ENCODE peak calls at places on chromosomes 13 and 19, in four cellular contexts. C is dorsolateral prefrontal cortex, Q is neural crest cell, K is fibroblast of lung. L is an unnamed sample.

GRCh38 chr19:37983153-37983552 is 76.1 kb downstream of the SIPA1L3 start:
- DNase-seq in Q (no peak), K (no peak), C (no peak), L (no peak)

GRCh38 chr13:29547135-29547534 is 48.4 kb downstream of the SLC7A1 start:
- DNase-seq in Q (no peak), K (peak; percentile 58), C (no peak), L (no peak)

GRCh38 chr19:31675187-31675913 is 326.1 kb upstream of the TSHZ3 start:
- DNase-seq in Q (no peak), C (no peak), K (peak; percentile 94), L (no peak)

GRCh38 chr13:108575430-108575829 is 54.0 kb upstream of the MYO16 start:
- DNase-seq in C (no peak), K (no peak), Q (no peak), L (no peak)

GRCh38 chr13:45167611-45168554 is 33.0 kb downstream of the KCTD4 start:
- DNase-seq in C (no peak), Q (no peak), K (peak; percentile 33), L (no peak)

GRCh38 chr19:47232422-47233211 is 1.6 kb upstream of the BBC3 start:
- DNase-seq in K (peak; percentile 79), C (no peak), Q (no peak), L (no peak)

GRCh38 chr13:113927661-113928581 is 46.0 kb downstream of the C13orf46 start:
- DNase-seq in Q (no peak), K (peak; percentile 90), C (peak; percentile 33), L (peak; percentile 45)

GRCh38 chr13:76991432-76991795 is 467 bp upstream of the CLN5 start:
- DNase-seq in K (peak; percentile 8), Q (no peak), C (no peak), L (no peak)

GRCh38 chr19:8244442-8244841 is 35.3 kb downstream of the CERS4 start:
- DNase-seq in C (no peak), K (no peak), Q (no peak), L (no peak)

GRCh38 chr13:88450515-88450914 is 779.3 kb downstream of the SLITRK5 start:
- DNase-seq in Q (no peak), K (no peak), C (no peak), L (no peak)

GRCh38 chr19:12137541-12137940 is 2.6 kb downstream of the ZNF20 start:
- DNase-seq in K (no peak), C (no peak), Q (no peak), L (no peak)

GRCh38 chr19:13842294-13843103 is 34.4 kb upstream of the NANOS3 start:
- DNase-seq in K (peak; percentile 66), C (no peak), Q (no peak), L (no peak)

GRCh38 chr19:3781603-3782002 is 4.6 kb downstream of the MATK start:
- DNase-seq in C (no peak), K (no peak), Q (no peak), L (no peak)

GRCh38 chr19:16714702-16715294 is 4.8 kb upstream of the NWD1 start:
- DNase-seq in K (peak; percentile 16), Q (peak; percentile 66), C (peak; percentile 58), L (no peak)

GRCh38 chr13:24727731-24728601 is 36.0 kb upstream of the RNF17 start:
- DNase-seq in C (no peak), K (peak; percentile 74), Q (peak; percentile 54), L (no peak)

GRCh38 chr19:35872180-35872579 is 3.8 kb downstream of the APLP1 start:
- DNase-seq in Q (no peak), K (no peak), C (no peak), L (no peak)

DNA sequence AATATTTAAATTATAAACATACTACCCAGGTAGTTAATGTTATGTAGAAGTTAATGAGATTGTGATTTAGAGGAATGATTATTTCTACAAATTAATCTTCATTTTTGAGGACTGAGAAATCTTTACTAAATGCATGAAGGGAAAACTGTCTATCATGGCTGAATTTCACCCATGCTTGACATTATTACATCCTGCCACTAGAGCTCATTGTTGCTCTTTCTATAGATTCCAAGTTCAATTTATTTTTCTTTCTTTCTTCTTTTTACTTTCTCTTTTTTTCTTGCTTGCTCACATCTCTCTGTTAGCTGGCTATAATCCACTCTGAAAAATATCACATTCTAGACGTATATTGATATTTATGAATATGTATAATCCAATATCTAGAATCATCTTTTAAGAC is 505.0 kb upstream of the KLHL1 start:
- DNase-seq in Q (no peak), K (no peak), C (no peak), L (no peak)
- TF ChIP-seq CTCF in Q (peak; percentile 69), K (peak; percentile 50), C (peak; percentile 29), L (peak; percentile 27)

GRCh38 chr13:48078251-48078656 is 16.6 kb downstream of the MED4 start:
- DNase-seq in Q (no peak), C (no peak), K (peak; percentile 3), L (no peak)
- TF ChIP-seq CTCF in Q (no peak), C (no peak), K (no peak), L (no peak)

DNA sequence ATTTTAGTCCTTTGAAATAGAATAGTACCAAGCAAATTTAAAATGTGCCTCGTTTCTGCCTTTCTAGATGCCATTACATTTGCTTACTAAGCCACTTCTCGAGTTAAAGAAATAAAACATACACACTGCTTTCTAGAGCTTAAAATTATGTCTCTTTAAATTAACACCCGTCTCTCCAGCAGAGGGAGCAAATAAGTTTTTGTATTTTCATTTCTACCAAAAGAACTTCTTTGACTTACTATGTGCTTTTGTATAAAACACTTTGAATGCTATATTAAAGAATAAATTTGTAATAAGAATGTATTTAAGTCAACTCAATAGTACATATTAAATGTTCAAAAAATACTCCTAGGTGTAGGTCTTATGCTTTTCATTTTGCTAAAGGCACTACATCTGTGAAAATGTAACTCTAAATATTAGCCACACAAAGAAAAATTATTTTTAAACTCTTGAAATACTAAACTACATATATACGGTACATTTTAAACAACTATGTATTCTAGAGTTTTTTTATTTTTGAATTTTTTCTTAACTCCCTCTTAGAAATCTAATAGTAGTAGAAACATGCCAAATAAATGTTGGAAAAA is 269.3 kb upstream of the MIR17HG start:
- DNase-seq in C (no peak), Q (no peak), K (peak; percentile 4), L (no peak)
- TF ChIP-seq CTCF in C (peak; percentile 34), Q (peak; percentile 70), K (peak; percentile 41), L (peak; percentile 62)

GRCh38 chr19:18488838-18489626 is 32.8 kb downstream of the ELL start:
- DNase-seq in K (no peak), C (no peak), Q (peak; percentile 53), L (peak; percentile 61)
- TF ChIP-seq CTCF in K (peak; percentile 27), C (peak; percentile 20), Q (peak; percentile 54), L (no peak)

GRCh38 chr19:34662919-34663318 is 14.0 kb downstream of the SCGB2B2 start:
- DNase-seq in C (no peak), K (no peak), Q (no peak), L (no peak)
- TF ChIP-seq CTCF in C (peak; percentile 37), K (peak; percentile 13), Q (peak; percentile 54), L (no peak)

GRCh38 chr19:5667751-5668271 is 12.5 kb downstream of the MICOS13 start:
- DNase-seq in Q (no peak), K (no peak), C (no peak), L (no peak)

GRCh38 chr19:5666921-5667610 is 13.2 kb downstream of the MICOS13 start:
- DNase-seq in C (no peak), K (no peak), Q (no peak), L (no peak)

GRCh38 chr19:5664515-5664914 is 15.8 kb downstream of the MICOS13 start:
- DNase-seq in Q (no peak), C (no peak), K (no peak), L (no peak)

GRCh38 chr19:5663904-5664303 is 16.4 kb downstream of the MICOS13 start:
- DNase-seq in C (no peak), K (no peak), Q (no peak), L (no peak)

DNA sequence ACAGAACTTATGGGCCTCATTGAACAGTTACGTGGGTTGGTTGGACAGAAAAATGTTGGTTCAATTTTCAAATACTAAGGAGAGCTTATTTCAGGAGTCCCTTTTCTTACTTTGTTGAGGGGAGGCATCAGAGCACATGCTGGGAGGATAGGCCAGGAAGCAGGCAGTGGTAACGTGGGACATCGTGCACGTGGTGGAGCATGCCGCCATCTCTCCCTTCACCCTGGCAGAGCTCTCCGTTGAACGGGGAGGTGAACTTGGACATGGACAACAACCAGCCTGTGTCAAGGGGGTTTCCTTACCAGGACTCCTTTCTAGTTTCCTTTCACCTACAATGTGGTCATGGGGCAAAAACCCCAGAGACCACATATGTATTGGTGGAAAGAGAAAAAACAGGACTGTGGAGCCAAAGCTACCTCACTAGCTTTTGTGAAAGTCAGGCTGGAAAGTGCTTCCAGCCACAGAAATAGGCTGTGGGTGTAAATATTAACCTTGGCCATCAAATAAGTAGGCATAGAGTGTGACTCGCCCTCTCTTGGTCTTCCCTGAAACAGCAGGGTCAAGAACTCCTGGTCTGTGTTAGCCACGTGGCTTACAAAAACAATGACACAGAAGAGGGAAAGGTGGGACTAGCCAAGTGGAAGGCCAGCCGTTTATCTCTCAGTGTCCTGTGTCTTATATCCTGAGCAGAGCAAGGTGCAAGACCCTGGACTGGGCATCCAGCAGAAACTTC is 14.4 kb downstream of the MICOS13 start:
- DNase-seq in Q (no peak), K (peak; percentile 58), C (no peak), L (no peak)
- TF ChIP-seq CTCF in Q (no peak), K (peak; percentile 27), C (no peak), L (no peak)

DNA sequence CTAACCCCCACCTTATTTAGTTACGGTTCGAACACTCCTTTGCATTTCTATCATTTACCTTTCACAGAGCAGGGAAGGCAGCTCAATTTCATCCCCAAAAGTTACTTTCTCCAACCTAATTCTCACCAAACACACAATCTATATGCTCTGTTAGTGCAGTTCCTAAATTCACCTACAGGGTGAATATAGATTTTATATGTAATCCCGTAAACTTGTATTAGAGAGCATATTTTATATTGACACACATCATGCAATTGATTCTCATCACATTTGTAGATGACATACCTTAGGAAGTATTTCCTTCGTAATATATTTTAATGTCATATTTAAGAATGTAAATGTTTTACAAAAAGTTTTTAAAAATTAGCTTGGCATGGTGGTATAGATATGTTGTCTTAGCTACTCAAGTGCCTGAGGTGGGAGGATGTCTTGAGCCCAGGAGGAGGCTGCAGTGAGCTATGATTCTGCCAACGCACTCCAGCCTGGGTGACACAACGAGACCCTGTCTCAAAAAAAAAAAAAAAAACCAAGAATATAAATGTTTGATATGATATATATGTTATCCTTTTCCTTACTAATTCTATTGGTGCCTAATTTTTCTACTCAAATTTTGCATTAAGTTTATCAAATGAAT is 57.3 kb upstream of the TNFRSF19 start:
- DNase-seq in C (no peak), Q (no peak), K (no peak), L (no peak)
- TF ChIP-seq CTCF in C (no peak), Q (peak; percentile 35), K (peak; percentile 24), L (peak; percentile 82)

GRCh38 chr19:1470864-1471513 is 8.0 kb downstream of the C19orf25 start:
- DNase-seq in Q (no peak), K (no peak), C (no peak), L (no peak)
- TF ChIP-seq CTCF in Q (no peak), K (no peak), C (no peak), L (no peak)